ENCODE peak calls at places on chromosomes 16 and 17, in six cellular contexts. Y is GM23338, N is spleen, Z is fibroblast of lung, K is body of pancreas, S is heart right ventricle. I is an unnamed sample.

GRCh38 chr16:24944206-24944605 is 71.0 kb downstream of the ARHGAP17 start:
- DNase-seq in K (no peak), Y (no peak), N (no peak), S (no peak), Z (no peak), I (no peak)

GRCh38 chr16:25143898-25144297 is 32.4 kb downstream of the LCMT1 start:
- DNase-seq in K (peak; percentile 70), N (no peak), S (no peak), Z (no peak), Y (peak; percentile 47), I (peak; percentile 44)

GRCh38 chr16:57185446-57185944 is 344 bp downstream of the PSME3IP1 start:
- DNase-seq in K (peak; percentile 64), Y (peak; percentile 57), N (peak; percentile 92), Z (peak; percentile 66), S (peak; percentile 36), I (peak; percentile 74)

GRCh38 chr17:79837888-79838540 is 1.2 kb downstream of the CBX4 start:
- DNase-seq in N (peak; percentile 87), Y (no peak), Z (no peak), S (peak; percentile 29), K (no peak), I (peak; percentile 56)

GRCh38 chr17:58498177-58498828 is 10.1 kb upstream of the HSF5 start:
- DNase-seq in Z (no peak), Y (no peak), N (no peak), K (no peak), S (no peak), I (no peak)

GRCh38 chr17:49132699-49133364 is at the start of gene B4GALNT2:
- DNase-seq in S (no peak), N (no peak), K (peak; percentile 6), Z (peak; percentile 7), Y (peak; percentile 85), I (peak; percentile 88)

GRCh38 chr17:64406321-64407200 is 15.9 kb upstream of the PECAM1 start:
- DNase-seq in S (no peak), Z (no peak), Y (peak; percentile 63), N (peak; percentile 73), K (peak; percentile 19), I (no peak)

GRCh38 chr17:59356543-59357218 is 25.2 kb downstream of the YPEL2 start:
- DNase-seq in Y (no peak), S (no peak), Z (peak; percentile 71), K (no peak), N (no peak), I (no peak)

GRCh38 chr17:1153795-1154546 is 25.8 kb downstream of the ABR start:
- DNase-seq in S (peak; percentile 64), Z (peak; percentile 72), N (no peak), K (peak; percentile 47), Y (peak; percentile 87), I (peak; percentile 93)

GRCh38 chr17:48545022-48545376 is at the start of gene HOXB2:
- DNase-seq in Y (peak; percentile 49), K (no peak), Z (no peak), S (peak; percentile 37), N (no peak), I (peak; percentile 69)

GRCh38 chr17:79988163-79988971 is 47.3 kb downstream of the TBC1D16 start:
- DNase-seq in Z (peak; percentile 81), K (no peak), N (peak; percentile 72), S (no peak), Y (no peak), I (peak; percentile 60)

DNA sequence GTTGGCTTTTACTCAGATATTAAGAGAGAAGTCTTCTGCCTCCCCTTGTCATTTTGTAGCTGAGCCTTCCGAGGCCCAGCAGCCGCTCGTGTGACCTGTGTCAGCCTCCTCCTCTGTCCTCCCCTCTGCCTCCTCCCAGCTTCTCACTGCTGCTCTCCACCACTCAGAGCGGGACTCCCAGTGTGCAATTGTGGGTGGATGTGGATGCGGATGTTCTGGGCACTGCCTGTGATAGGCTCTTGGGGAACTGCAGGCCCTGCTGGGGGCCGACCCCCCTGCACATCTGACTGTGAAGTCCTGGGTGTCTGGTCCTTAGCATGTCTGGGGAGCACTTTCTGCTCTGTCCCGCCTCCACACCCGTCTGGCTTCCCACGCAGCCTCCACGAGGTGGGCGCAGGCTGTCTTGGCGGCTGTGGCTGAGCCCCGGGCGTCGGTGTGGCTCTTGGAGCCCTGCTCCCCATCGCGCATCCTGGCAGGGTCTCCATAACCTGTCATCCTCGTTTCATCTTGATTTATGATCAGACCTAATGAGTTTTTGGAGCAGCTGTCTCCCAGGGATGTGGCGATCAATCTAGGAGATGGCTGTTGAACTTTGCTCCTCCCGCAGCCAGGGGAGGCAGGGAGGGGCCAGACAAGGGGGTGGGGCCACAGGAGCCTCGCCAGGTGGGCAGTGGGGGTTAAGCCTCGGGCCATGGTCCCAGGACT is 28.1 kb downstream of the GRIN2C start:
- DNase-seq in N (no peak), S (no peak), Y (no peak), K (no peak), Z (no peak), I (peak; percentile 76)
- H3K36me3 ChIP-seq in N (peaks cover 24% of the 10 kb centered on the region), S (no peaks in the 10 kb centered on the region), Y (no peaks in the 10 kb centered on the region), K (no peaks in the 10 kb centered on the region), Z (no peaks in the 10 kb centered on the region), I (no peaks in the 10 kb centered on the region)

DNA sequence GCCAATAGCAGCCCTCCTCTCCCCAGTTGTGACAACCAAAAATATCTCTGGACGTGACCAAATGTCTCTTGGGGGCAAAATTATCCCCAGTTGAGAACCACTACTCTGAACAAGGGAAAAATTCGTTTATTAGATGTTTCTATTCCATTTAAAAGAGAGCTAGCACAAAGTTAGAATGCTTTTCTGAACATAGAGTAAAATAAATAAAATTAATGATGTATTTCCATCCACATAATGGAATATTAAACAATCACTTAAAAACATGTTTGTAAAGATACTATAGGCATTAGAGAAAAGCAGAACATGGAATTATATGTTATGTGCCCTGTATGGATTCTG is 30.1 kb downstream of the SALL1 start:
- DNase-seq in N (no peak), K (no peak), Z (no peak), S (no peak), Y (no peak), I (no peak)
- H3K27me3 ChIP-seq in N (no peaks in the 10 kb centered on the region), K (no peaks in the 10 kb centered on the region), Z (no peaks in the 10 kb centered on the region), S (peaks cover 63% of the 10 kb centered on the region), Y (no peaks in the 10 kb centered on the region), I (no peaks in the 10 kb centered on the region)

DNA sequence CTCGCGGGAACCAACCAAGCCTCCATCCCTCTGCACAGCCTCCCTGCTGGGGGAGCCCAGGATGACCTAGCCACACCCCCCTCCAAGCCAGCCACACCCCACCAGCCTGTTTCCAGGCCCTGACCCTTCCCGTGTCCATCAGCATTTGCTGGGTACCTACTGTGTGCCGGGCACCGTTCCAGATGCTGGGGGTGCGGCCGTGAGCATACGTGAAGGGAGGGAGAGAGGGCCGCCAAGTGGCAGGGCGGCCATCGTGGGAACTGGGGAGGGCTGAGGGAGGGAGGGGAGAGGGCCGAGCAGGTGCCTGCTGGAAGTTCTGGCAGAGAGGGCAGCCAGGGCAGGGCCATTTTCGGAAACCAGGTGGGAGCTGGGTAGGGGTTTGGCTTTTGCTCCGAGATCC is 23.1 kb downstream of the ZFPM1 start:
- DNase-seq in Z (no peak), N (no peak), K (no peak), S (no peak), Y (no peak), I (no peak)
- H3K4me3 ChIP-seq in Z (no peak overlapping the region), N (no peak overlapping the region), K (no peak overlapping the region), S (no peak overlapping the region), Y (no peak overlapping the region), I (no peak overlapping the region)

DNA sequence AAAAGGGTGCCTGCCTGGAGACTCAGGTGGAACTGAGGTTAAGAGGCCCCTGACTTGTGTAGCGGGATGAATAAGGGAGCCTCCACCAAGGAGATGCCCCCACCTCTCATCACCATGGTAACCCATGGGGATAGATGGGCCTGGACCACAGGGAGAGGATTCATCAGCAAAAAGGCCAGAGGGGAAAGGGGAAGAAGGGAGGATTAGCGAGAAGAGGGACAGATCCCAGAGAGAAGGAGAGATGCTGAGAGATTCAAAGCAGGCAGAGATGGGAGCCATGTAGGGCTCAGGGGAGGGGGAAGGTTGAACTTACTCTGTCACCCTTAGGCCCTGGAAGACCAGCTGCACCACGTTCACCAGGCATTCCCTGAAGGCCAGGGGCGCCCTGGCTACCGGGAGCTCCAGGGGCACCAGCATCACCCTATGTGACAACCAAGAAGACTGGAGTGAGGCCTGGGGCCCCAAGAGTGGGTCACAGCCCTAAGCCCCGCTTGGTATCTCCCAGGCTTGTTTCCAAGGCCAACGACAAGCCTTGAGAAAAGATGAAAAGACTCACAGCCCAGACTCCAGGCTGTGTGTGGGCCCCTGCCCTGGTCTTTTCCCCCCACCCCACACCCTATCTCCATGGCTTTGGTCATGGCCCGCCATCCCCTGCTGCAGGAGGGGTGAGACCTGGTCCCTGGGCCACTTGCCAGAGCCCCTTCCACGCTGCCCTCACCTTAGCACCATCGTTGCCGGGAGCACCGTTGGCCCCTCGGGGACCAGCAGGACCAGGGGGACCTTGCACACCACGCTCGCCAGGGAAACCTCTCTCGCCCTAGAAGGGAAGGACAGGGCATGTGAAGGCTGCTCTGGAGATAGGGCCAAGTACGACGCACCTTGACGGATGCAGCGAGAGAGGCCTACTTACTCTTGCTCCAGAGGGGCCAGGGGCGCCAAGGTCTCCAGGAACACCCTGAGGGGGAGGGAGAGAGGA is 10.1 kb downstream of the COL1A1 start:
- DNase-seq in Z (peak; percentile 71), N (no peak), S (no peak), Y (no peak), K (no peak), I (no peak)
- H3K36me3 ChIP-seq in Z (peaks cover 93% of the 10 kb centered on the region), N (peaks cover 24% of the 10 kb centered on the region), S (no peaks in the 10 kb centered on the region), Y (no peaks in the 10 kb centered on the region), K (no peaks in the 10 kb centered on the region), I (peaks cover 38% of the 10 kb centered on the region)

DNA sequence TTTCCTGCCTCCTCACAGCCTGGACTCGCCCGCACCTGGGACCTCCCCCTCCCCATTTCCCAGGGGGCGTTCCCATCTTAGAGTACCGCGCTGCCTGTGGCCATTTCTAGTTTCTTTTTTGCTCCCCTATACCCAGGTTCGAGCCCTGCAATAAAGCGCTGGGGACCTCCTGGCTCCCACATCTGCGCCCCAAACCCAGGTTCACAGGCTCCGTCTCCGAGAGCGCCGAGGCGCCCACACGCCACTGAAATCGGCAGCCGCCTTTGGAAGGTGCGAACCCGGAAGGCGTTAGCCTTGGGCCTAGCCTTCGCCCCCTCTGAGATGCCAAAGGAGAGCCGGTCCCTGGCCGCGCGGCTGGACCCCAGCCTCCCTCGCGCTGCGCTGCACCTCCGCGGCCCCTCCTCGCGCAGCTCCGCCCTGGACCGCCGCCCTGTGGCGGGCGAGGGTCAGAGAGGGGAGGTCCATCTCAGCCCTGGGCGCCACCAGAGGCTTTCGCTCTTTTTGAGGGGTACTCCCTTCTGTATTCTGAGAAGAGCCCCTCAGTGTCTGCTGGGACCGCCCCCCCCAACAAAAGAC is 1.8 kb downstream of the KCNJ12 start:
- DNase-seq in N (no peak), K (no peak), S (no peak), Y (peak; percentile 70), Z (no peak), I (peak; percentile 92)
- H3K27me3 ChIP-seq in N (peaks cover 15% of the 10 kb centered on the region), K (peaks cover 20% of the 10 kb centered on the region), S (peaks cover 13% of the 10 kb centered on the region), Y (peaks cover 49% of the 10 kb centered on the region), Z (peaks cover 9% of the 10 kb centered on the region), I (peaks cover 38% of the 10 kb centered on the region)

GRCh38 chr17:42784361-42784760 is 4.0 kb downstream of the WNK4 start:
- DNase-seq in K (no peak), S (no peak), Z (no peak), N (no peak), Y (no peak), I (no peak)
- H3K4me3 ChIP-seq in K (no peak overlapping the region), S (no peak overlapping the region), Z (no peak overlapping the region), N (peak overlapping the region; percentile 34), Y (no peak overlapping the region), I (no peak overlapping the region)

DNA sequence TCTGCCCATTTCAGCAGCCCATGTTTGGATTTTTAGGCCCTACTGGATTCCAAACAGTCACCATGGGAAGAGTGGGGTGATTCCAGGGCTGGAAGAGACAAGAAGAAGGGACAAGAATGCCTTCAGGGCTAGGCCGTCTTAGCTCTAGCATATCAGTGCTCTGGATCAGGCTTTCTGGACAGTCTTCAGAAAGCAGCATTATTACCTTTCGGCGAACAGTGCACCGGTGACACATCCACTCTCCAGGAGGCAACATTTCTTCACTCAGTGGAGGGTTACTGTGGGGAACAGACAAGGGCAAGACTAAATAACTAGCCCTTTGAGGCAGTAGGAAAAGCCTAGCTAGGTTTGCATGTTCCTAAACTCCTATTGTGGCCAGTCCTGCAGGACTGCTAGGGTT is 23.9 kb upstream of the DHRS13 start:
- DNase-seq in K (no peak), Z (peak; percentile 17), N (no peak), Y (no peak), S (no peak), I (no peak)
- H3K36me3 ChIP-seq in K (no peaks in the 10 kb centered on the region), Z (peaks cover 5% of the 10 kb centered on the region), N (peaks cover 13% of the 10 kb centered on the region), Y (peaks cover 42% of the 10 kb centered on the region), S (no peaks in the 10 kb centered on the region), I (peaks cover 23% of the 10 kb centered on the region)